ENCODE peak calls at places on chromosomes 11 and 22, in five cellular contexts. O is activated T-cell treated with anti-CD3 and anti-CD28 coated beads, Interleukin-2, amount 50 U/mL, for 72 hours; U is mucosa of descending colon; H is endothelial cell; Z is smooth muscle cell of the brain vasculature. X is an unnamed sample.

GRCh38 chr11:111555255-111555654 is 14.7 kb downstream of the LAYN start:
- DNase-seq in O (no peak), U (no peak), H (no peak), Z (no peak), X (no peak)

GRCh38 chr11:79092791-79093313 is 348.0 kb downstream of the TENM4 start:
- DNase-seq in O (no peak), U (no peak), H (no peak), Z (no peak), X (no peak)

GRCh38 chr11:90134420-90135003 is at the start of gene NAALAD2:
- DNase-seq in O (peak; percentile 0), U (peak; percentile 27), H (peak; percentile 55), Z (no peak), X (peak; percentile 66)

GRCh38 chr11:33258631-33259184 is 1.5 kb downstream of the HIPK3 start:
- DNase-seq in O (peak; percentile 12), U (no peak), H (no peak), Z (peak; percentile 24), X (no peak)

GRCh38 chr11:18105086-18105801 is 638 bp downstream of the SAAL1 start:
- DNase-seq in O (no peak), U (no peak), H (no peak), Z (no peak), X (no peak)

GRCh38 chr11:105738972-105739574 is 129.2 kb downstream of the GRIA4 start:
- DNase-seq in O (no peak), U (no peak), H (no peak), Z (no peak), X (no peak)

GRCh38 chr11:64661146-64661545 is 61.9 kb downstream of the NRXN2 start:
- DNase-seq in O (no peak), U (no peak), H (no peak), Z (no peak), X (no peak)

GRCh38 chr22:28297504-28297903 is 378.4 kb upstream of the PITPNB start:
- DNase-seq in O (no peak), U (no peak), H (no peak), Z (no peak), X (no peak)

GRCh38 chr11:115488945-115489344 is 15.3 kb downstream of the CADM1 start:
- DNase-seq in O (no peak), U (no peak), H (no peak), Z (no peak), X (no peak)

GRCh38 chr11:73227571-73228211 is 9.6 kb downstream of the P2RY2 start:
- DNase-seq in O (no peak), U (peak; percentile 82), H (no peak), Z (no peak), X (peak; percentile 88)

GRCh38 chr11:114321621-114322257 is 25.5 kb downstream of the NNMT start:
- DNase-seq in O (no peak), U (no peak), H (no peak), Z (no peak), X (no peak)

GRCh38 chr11:70146309-70146708 is 56.8 kb upstream of the FADD start:
- DNase-seq in O (no peak), U (no peak), H (no peak), Z (no peak), X (no peak)

GRCh38 chr22:37044634-37045625 is 6.6 kb upstream of the KCTD17 start:
- DNase-seq in O (no peak), U (no peak), H (no peak), Z (no peak), X (no peak)

GRCh38 chr11:32829680-32830412 is at the start of gene PRRG4:
- DNase-seq in O (peak; percentile 70), U (peak; percentile 92), H (peak; percentile 46), Z (no peak), X (peak; percentile 85)

GRCh38 chr11:615453-616319 is at the start of gene IRF7:
- DNase-seq in O (peak; percentile 93), U (peak; percentile 97), H (peak; percentile 87), Z (peak; percentile 77), X (peak; percentile 94)

GRCh38 chr11:119671561-119672015 is 57.4 kb downstream of the NECTIN1 start:
- DNase-seq in O (no peak), U (no peak), H (no peak), Z (no peak), X (no peak)

GRCh38 chr11:56849852-56850251 is 101.4 kb upstream of the OR9G4 start:
- DNase-seq in O (no peak), U (no peak), H (no peak), Z (no peak), X (no peak)

GRCh38 chr11:70762810-70763209 is 364.5 kb downstream of the CTTN start:
- DNase-seq in O (no peak), U (no peak), H (no peak), Z (no peak), X (no peak)

GRCh38 chr11:130042093-130042591 is 27.6 kb upstream of the APLP2 start:
- DNase-seq in O (no peak), U (no peak), H (no peak), Z (peak; percentile 26), X (no peak)

GRCh38 chr22:26079009-26079408 is 90.3 kb upstream of the SEZ6L start:
- DNase-seq in O (no peak), U (no peak), H (no peak), Z (no peak), X (no peak)

GRCh38 chr22:23911318-23911980 is 17.3 kb downstream of the MIF start:
- DNase-seq in O (no peak), U (no peak), H (no peak), Z (no peak), X (no peak)

GRCh38 chr22:21621891-21622623 is 7.8 kb downstream of the YDJC start:
- DNase-seq in O (no peak), U (no peak), H (no peak), Z (no peak), X (no peak)

GRCh38 chr11:36631704-36632287 is 33.8 kb upstream of the RAG2 start:
- DNase-seq in O (peak; percentile 19), U (no peak), H (no peak), Z (no peak), X (no peak)

GRCh38 chr11:76265771-76266241 is 59.5 kb upstream of the WNT11 start:
- DNase-seq in O (no peak), U (no peak), H (no peak), Z (no peak), X (no peak)

GRCh38 chr11:47155914-47156313 is 20.8 kb downstream of the ARFGAP2 start:
- DNase-seq in O (no peak), U (no peak), H (no peak), Z (no peak), X (no peak)

GRCh38 chr11:112024178-112024777 is 930 bp upstream of the DLAT start:
- DNase-seq in O (no peak), U (no peak), H (no peak), Z (no peak), X (peak; percentile 15)

GRCh38 chr22:37021710-37022482 is 2.4 kb downstream of the MPST start:
- DNase-seq in O (peak; percentile 61), U (peak; percentile 60), H (peak; percentile 43), Z (no peak), X (peak; percentile 80)